ENCODE peak calls at places on chromosomes 2 and 18, in eight cellular contexts. One of them, this sample, is unnamed.

GRCh38 chr2:160278889-160279196 is 78.8 kb upstream of the ITGB6 start:
- DNase-seq in HCT116: no peak
- DNase-seq in GM12891: no peak
- DNase-seq in prostate gland: no peak
- DNase-seq in breast epithelium: no peak
- DNase-seq in transverse colon: no peak
- DNase-seq in spleen: no peak
- DNase-seq in suprapubic skin: no peak
- DNase-seq in this sample: peak

GRCh38 chr2:64482765-64483504 is 29.0 kb downstream of the LGALSL start:
- DNase-seq in suprapubic skin: no peak
- DNase-seq in GM12891: no peak
- DNase-seq in spleen: no peak
- DNase-seq in breast epithelium: peak
- DNase-seq in HCT116: no peak
- DNase-seq in transverse colon: peak
- DNase-seq in prostate gland: peak
- DNase-seq in this sample: no peak

GRCh38 chr18:13879492-13879891 is 35.8 kb downstream of the MC2R start:
- DNase-seq in GM12891: no peak
- DNase-seq in suprapubic skin: no peak
- DNase-seq in prostate gland: no peak
- DNase-seq in breast epithelium: no peak
- DNase-seq in HCT116: no peak
- DNase-seq in transverse colon: no peak
- DNase-seq in spleen: no peak
- DNase-seq in this sample: no peak

GRCh38 chr2:210288376-210288775 is 26.6 kb downstream of the MYL1 start:
- DNase-seq in suprapubic skin: no peak
- DNase-seq in transverse colon: no peak
- DNase-seq in spleen: no peak
- DNase-seq in breast epithelium: no peak
- DNase-seq in HCT116: no peak
- DNase-seq in GM12891: no peak
- DNase-seq in prostate gland: no peak
- DNase-seq in this sample: no peak

GRCh38 chr2:174577967-174578589 is 19.5 kb downstream of the WIPF1 start:
- DNase-seq in suprapubic skin: no peak
- DNase-seq in breast epithelium: no peak
- DNase-seq in HCT116: no peak
- DNase-seq in transverse colon: no peak
- DNase-seq in prostate gland: no peak
- DNase-seq in spleen: no peak
- DNase-seq in GM12891: no peak
- DNase-seq in this sample: peak

GRCh38 chr2:117432746-117433145 is 381.7 kb upstream of the DDX18 start:
- DNase-seq in transverse colon: no peak
- DNase-seq in prostate gland: no peak
- DNase-seq in suprapubic skin: no peak
- DNase-seq in spleen: no peak
- DNase-seq in GM12891: no peak
- DNase-seq in breast epithelium: no peak
- DNase-seq in HCT116: no peak
- DNase-seq in this sample: no peak

GRCh38 chr2:66084948-66085590 is 349.9 kb upstream of the MEIS1 start:
- DNase-seq in breast epithelium: no peak
- DNase-seq in spleen: no peak
- DNase-seq in HCT116: no peak
- DNase-seq in prostate gland: no peak
- DNase-seq in suprapubic skin: no peak
- DNase-seq in transverse colon: no peak
- DNase-seq in GM12891: no peak
- DNase-seq in this sample: no peak

GRCh38 chr2:70140978-70141753 is 49.7 kb downstream of the C2orf42 start:
- DNase-seq in spleen: peak
- DNase-seq in breast epithelium: peak
- DNase-seq in suprapubic skin: no peak
- DNase-seq in HCT116: peak
- DNase-seq in prostate gland: peak
- DNase-seq in transverse colon: peak
- DNase-seq in GM12891: peak
- DNase-seq in this sample: peak

GRCh38 chr2:198054299-198054698 is 249.9 kb downstream of the PLCL1 start:
- DNase-seq in HCT116: peak
- DNase-seq in transverse colon: peak
- DNase-seq in breast epithelium: peak
- DNase-seq in spleen: no peak
- DNase-seq in suprapubic skin: no peak
- DNase-seq in GM12891: peak
- DNase-seq in prostate gland: no peak
- DNase-seq in this sample: peak

DNA sequence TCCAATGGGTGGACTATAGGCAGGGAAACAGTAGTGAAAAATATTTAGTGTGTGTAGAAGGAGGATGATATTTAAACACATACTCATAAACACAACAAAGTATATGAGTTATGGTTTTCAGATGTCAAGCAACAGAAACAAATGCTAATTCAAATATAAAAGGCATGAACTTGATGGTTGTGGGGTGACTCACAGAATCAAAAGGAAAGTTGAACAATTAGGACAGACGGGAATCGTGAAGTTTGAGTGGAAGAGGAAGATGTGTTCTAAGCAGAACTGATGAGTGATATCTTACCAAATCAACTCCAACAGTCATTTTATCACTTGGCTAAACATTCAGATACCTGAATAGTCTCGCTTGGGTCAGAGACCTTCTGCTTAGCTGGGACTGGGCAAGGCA is 53.6 kb upstream of the ITGA6 start:
- DNase-seq in transverse colon: no peak
- DNase-seq in prostate gland: no peak
- DNase-seq in GM12891: no peak
- DNase-seq in HCT116: no peak
- DNase-seq in breast epithelium: no peak
- DNase-seq in spleen: no peak
- DNase-seq in suprapubic skin: no peak
- DNase-seq in this sample: no peak
- TF ChIP-seq POLR2AphosphoS5 in transverse colon: no peak
- TF ChIP-seq POLR2AphosphoS5 in prostate gland: no peak
- TF ChIP-seq POLR2AphosphoS5 in GM12891: no peak
- TF ChIP-seq POLR2AphosphoS5 in HCT116: no peak
- TF ChIP-seq POLR2AphosphoS5 in breast epithelium: no peak
- TF ChIP-seq POLR2AphosphoS5 in spleen: no peak
- TF ChIP-seq POLR2AphosphoS5 in suprapubic skin: no peak
- TF ChIP-seq POLR2AphosphoS5 in this sample: no peak

GRCh38 chr2:73255007-73255644 is 21.0 kb downstream of the CCT7 start:
- DNase-seq in spleen: no peak
- DNase-seq in GM12891: no peak
- DNase-seq in HCT116: no peak
- DNase-seq in prostate gland: no peak
- DNase-seq in breast epithelium: no peak
- DNase-seq in suprapubic skin: no peak
- DNase-seq in transverse colon: no peak
- DNase-seq in this sample: no peak
- TF ChIP-seq POLR2AphosphoS5 in spleen: peak
- TF ChIP-seq POLR2AphosphoS5 in GM12891: peak
- TF ChIP-seq POLR2AphosphoS5 in HCT116: peak
- TF ChIP-seq POLR2AphosphoS5 in prostate gland: no peak
- TF ChIP-seq POLR2AphosphoS5 in breast epithelium: no peak
- TF ChIP-seq POLR2AphosphoS5 in suprapubic skin: no peak
- TF ChIP-seq POLR2AphosphoS5 in transverse colon: no peak
- TF ChIP-seq POLR2AphosphoS5 in this sample: no peak

GRCh38 chr2:28393115-28393836 is 618 bp downstream of the FOSL2 start:
- DNase-seq in suprapubic skin: no peak
- DNase-seq in GM12891: peak
- DNase-seq in breast epithelium: peak
- DNase-seq in prostate gland: peak
- DNase-seq in HCT116: no peak
- DNase-seq in transverse colon: peak
- DNase-seq in spleen: peak
- DNase-seq in this sample: peak
- TF ChIP-seq POLR2AphosphoS5 in suprapubic skin: no peak
- TF ChIP-seq POLR2AphosphoS5 in GM12891: no peak
- TF ChIP-seq POLR2AphosphoS5 in breast epithelium: peak
- TF ChIP-seq POLR2AphosphoS5 in prostate gland: peak
- TF ChIP-seq POLR2AphosphoS5 in HCT116: peak
- TF ChIP-seq POLR2AphosphoS5 in transverse colon: peak
- TF ChIP-seq POLR2AphosphoS5 in spleen: peak
- TF ChIP-seq POLR2AphosphoS5 in this sample: no peak

GRCh38 chr2:178880257-178880656 is 73.0 kb upstream of the TTN start:
- DNase-seq in breast epithelium: no peak
- DNase-seq in spleen: no peak
- DNase-seq in transverse colon: no peak
- DNase-seq in HCT116: no peak
- DNase-seq in suprapubic skin: no peak
- DNase-seq in prostate gland: no peak
- DNase-seq in GM12891: no peak
- DNase-seq in this sample: no peak

GRCh38 chr2:178877874-178878273 is 70.7 kb upstream of the TTN start:
- DNase-seq in suprapubic skin: no peak
- DNase-seq in HCT116: no peak
- DNase-seq in prostate gland: no peak
- DNase-seq in breast epithelium: no peak
- DNase-seq in GM12891: no peak
- DNase-seq in spleen: no peak
- DNase-seq in transverse colon: no peak
- DNase-seq in this sample: no peak

GRCh38 chr2:178886006-178886405 is 78.8 kb upstream of the TTN start:
- DNase-seq in suprapubic skin: no peak
- DNase-seq in transverse colon: no peak
- DNase-seq in prostate gland: no peak
- DNase-seq in HCT116: no peak
- DNase-seq in GM12891: no peak
- DNase-seq in spleen: no peak
- DNase-seq in breast epithelium: no peak
- DNase-seq in this sample: peak

GRCh38 chr2:178884440-178884839 is 77.2 kb upstream of the TTN start:
- DNase-seq in suprapubic skin: no peak
- DNase-seq in transverse colon: no peak
- DNase-seq in prostate gland: no peak
- DNase-seq in breast epithelium: no peak
- DNase-seq in HCT116: no peak
- DNase-seq in spleen: no peak
- DNase-seq in GM12891: no peak
- DNase-seq in this sample: no peak

DNA sequence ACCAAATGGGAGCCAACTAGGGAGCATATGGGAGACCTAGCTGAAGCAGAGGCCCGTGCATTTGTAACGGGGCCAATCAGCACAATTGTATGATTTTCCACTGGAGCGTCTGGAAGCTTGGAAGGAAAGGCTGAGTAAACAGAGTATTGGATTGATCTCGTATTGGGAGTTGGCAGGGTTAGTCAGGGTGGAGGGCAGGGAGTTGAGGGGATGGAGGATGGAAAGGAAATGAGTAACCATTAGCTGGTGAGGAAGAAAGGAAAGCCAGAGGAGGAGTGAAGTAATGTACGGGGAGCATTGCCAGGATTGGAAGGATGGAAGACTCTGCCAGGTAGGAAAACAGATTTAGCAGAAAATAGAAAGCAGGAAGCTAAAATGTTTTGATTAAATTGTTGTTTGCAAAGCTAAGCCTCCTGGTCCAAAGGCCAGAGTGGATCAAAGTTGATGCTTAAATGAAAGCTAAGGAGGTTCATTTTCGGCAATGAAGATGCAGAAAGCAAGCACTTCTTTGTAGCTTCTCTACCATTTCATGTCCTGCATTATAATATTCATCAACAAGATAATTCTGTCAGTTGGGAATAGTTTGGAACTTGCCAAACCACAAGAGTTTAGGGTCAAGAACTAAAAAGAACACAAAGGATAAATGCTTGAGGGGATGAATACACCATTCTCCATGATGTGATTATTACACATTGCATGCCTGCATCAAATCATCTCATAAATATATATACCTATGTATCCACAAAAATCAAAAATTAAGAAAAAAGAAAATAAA is 75.6 kb upstream of the TTN start:
- DNase-seq in HCT116: no peak
- DNase-seq in spleen: no peak
- DNase-seq in suprapubic skin: no peak
- DNase-seq in prostate gland: no peak
- DNase-seq in transverse colon: no peak
- DNase-seq in GM12891: no peak
- DNase-seq in breast epithelium: no peak
- DNase-seq in this sample: no peak
- TF ChIP-seq POLR2AphosphoS5 in HCT116: no peak
- TF ChIP-seq POLR2AphosphoS5 in spleen: no peak
- TF ChIP-seq POLR2AphosphoS5 in suprapubic skin: no peak
- TF ChIP-seq POLR2AphosphoS5 in prostate gland: no peak
- TF ChIP-seq POLR2AphosphoS5 in transverse colon: no peak
- TF ChIP-seq POLR2AphosphoS5 in GM12891: no peak
- TF ChIP-seq POLR2AphosphoS5 in breast epithelium: no peak
- TF ChIP-seq POLR2AphosphoS5 in this sample: no peak

GRCh38 chr2:196119926-196120325 is 51.3 kb upstream of the DNAH7 start:
- DNase-seq in breast epithelium: no peak
- DNase-seq in transverse colon: no peak
- DNase-seq in spleen: no peak
- DNase-seq in suprapubic skin: no peak
- DNase-seq in prostate gland: no peak
- DNase-seq in GM12891: no peak
- DNase-seq in HCT116: no peak
- DNase-seq in this sample: no peak

GRCh38 chr2:196125596-196125995 is 45.8 kb downstream of the STK17B start:
- DNase-seq in spleen: no peak
- DNase-seq in breast epithelium: no peak
- DNase-seq in GM12891: no peak
- DNase-seq in HCT116: no peak
- DNase-seq in suprapubic skin: no peak
- DNase-seq in transverse colon: no peak
- DNase-seq in prostate gland: no peak
- DNase-seq in this sample: peak

GRCh38 chr2:196128749-196129148 is 42.6 kb downstream of the STK17B start:
- DNase-seq in HCT116: no peak
- DNase-seq in suprapubic skin: no peak
- DNase-seq in prostate gland: no peak
- DNase-seq in GM12891: no peak
- DNase-seq in breast epithelium: no peak
- DNase-seq in spleen: no peak
- DNase-seq in transverse colon: no peak
- DNase-seq in this sample: no peak

GRCh38 chr2:196123679-196124373 is 47.6 kb downstream of the STK17B start:
- DNase-seq in suprapubic skin: no peak
- DNase-seq in GM12891: no peak
- DNase-seq in HCT116: no peak
- DNase-seq in spleen: no peak
- DNase-seq in breast epithelium: no peak
- DNase-seq in transverse colon: no peak
- DNase-seq in prostate gland: no peak
- DNase-seq in this sample: no peak
- TF ChIP-seq POLR2AphosphoS5 in suprapubic skin: no peak
- TF ChIP-seq POLR2AphosphoS5 in GM12891: no peak
- TF ChIP-seq POLR2AphosphoS5 in HCT116: no peak
- TF ChIP-seq POLR2AphosphoS5 in spleen: no peak
- TF ChIP-seq POLR2AphosphoS5 in breast epithelium: no peak
- TF ChIP-seq POLR2AphosphoS5 in transverse colon: no peak
- TF ChIP-seq POLR2AphosphoS5 in prostate gland: no peak
- TF ChIP-seq POLR2AphosphoS5 in this sample: no peak